ENCODE peak calls at places on chromosomes 12 and 14, in five cellular contexts. J is psoas muscle; K is CD8-positive, alpha-beta T cell; H is MM.1S; W is breast epithelium. G is an unnamed sample.

GRCh38 chr12:92059976-92060375 is 85.7 kb downstream of the BTG1 start:
- DNase-seq in J (no peak), K (no peak), H (peak; percentile 43), W (no peak), G (no peak)

GRCh38 chr12:15995801-15996200 is 84.7 kb downstream of the DERA start:
- DNase-seq in J (no peak), K (no peak), H (no peak), W (no peak), G (no peak)

GRCh38 chr14:20458031-20458789 is 3.0 kb downstream of the PIP4P1 start:
- DNase-seq in J (no peak), K (no peak), H (no peak), W (no peak), G (no peak)

GRCh38 chr12:50925342-50925651 is 27.0 kb upstream of the HIGD1C start:
- DNase-seq in J (no peak), K (peak; percentile 4), H (no peak), W (no peak), G (no peak)

GRCh38 chr12:46855760-46856159 is 30.0 kb upstream of the SLC38A4 start:
- DNase-seq in J (no peak), K (no peak), H (no peak), W (no peak), G (no peak)

GRCh38 chr12:123062682-123063426 is 82.4 kb downstream of the ARL6IP4 start:
- DNase-seq in J (peak; percentile 79), K (no peak), H (peak; percentile 59), W (peak; percentile 56), G (no peak)

GRCh38 chr12:69901141-69901900 is 76.3 kb downstream of the MYRFL start:
- DNase-seq in J (no peak), K (no peak), H (no peak), W (no peak), G (no peak)

GRCh38 chr12:65656904-65657351 is 167.4 kb upstream of the HMGA2 start:
- DNase-seq in J (no peak), K (no peak), H (no peak), W (no peak), G (no peak)

GRCh38 chr12:109710747-109711595 is 2.7 kb upstream of the FAM222A start:
- DNase-seq in J (no peak), K (no peak), H (no peak), W (no peak), G (no peak)

GRCh38 chr14:95314609-95315008 is 5.1 kb downstream of the CLMN start:
- DNase-seq in J (no peak), K (no peak), H (no peak), W (peak; percentile 70), G (no peak)
- H3K27ac ChIP-seq in J (no peak overlapping the region), K (no peak overlapping the region), H (no peak overlapping the region), W (peak overlapping the region; percentile 81), G (no peak overlapping the region)

GRCh38 chr14:72611506-72611905 is 282.4 kb downstream of the DPF3 start:
- DNase-seq in J (no peak), K (no peak), H (no peak), W (no peak), G (no peak)
- H3K4me1 ChIP-seq in J (peaks cover 49% of the 10 kb centered on the region), K (no peaks in the 10 kb centered on the region), H (no peaks in the 10 kb centered on the region), W (no peaks in the 10 kb centered on the region), G (no peaks in the 10 kb centered on the region)

GRCh38 chr12:124844411-124845397 is 19.0 kb downstream of the SCARB1 start:
- DNase-seq in J (no peak), K (no peak), H (no peak), W (no peak), G (no peak)

GRCh38 chr12:124841558-124841945 is 22.1 kb downstream of the SCARB1 start:
- DNase-seq in J (no peak), K (no peak), H (no peak), W (no peak), G (no peak)

GRCh38 chr12:124842800-124843510 is 20.7 kb downstream of the SCARB1 start:
- DNase-seq in J (no peak), K (no peak), H (no peak), W (no peak), G (no peak)

GRCh38 chr12:124837958-124838803 is 25.5 kb downstream of the SCARB1 start:
- DNase-seq in J (peak; percentile 93), K (no peak), H (no peak), W (peak; percentile 90), G (no peak)

DNA sequence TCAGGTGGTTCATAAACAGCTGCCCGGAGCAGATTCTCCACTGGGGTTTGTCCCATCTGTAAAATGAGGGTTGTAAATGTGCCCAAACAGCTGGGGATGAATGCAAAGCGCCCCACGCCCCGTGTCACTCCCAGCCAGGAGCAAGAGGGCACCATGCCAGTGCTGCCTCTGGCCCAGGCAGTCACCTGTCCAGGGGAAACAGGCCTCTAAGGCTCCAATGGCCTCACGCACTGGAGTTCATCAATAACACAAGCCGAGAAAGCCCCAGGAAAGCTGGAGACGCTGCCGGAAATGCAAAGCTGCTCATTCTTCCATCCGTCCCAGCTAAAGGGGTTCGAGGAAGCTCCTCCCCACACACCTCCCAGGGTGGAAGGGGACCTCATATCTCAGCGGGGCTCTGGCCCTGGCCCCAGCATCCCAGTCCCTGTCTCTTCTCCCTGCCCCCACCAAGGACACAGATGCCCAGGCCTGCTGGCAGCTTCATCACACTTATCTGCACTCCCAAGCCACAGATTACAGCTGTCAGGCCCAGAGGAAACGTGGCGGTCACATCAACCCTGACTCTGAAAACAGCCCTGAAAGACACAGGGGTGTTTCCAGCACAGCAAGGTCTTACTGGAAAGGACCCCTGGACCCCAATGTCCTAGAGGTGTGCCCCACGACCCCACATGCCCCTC is 21.5 kb downstream of the SCARB1 start:
- DNase-seq in J (no peak), K (no peak), H (no peak), W (no peak), G (no peak)
- H3K27ac ChIP-seq in J (no peak overlapping the region), K (no peak overlapping the region), H (no peak overlapping the region), W (peak overlapping the region; percentile 70), G (no peak overlapping the region)

DNA sequence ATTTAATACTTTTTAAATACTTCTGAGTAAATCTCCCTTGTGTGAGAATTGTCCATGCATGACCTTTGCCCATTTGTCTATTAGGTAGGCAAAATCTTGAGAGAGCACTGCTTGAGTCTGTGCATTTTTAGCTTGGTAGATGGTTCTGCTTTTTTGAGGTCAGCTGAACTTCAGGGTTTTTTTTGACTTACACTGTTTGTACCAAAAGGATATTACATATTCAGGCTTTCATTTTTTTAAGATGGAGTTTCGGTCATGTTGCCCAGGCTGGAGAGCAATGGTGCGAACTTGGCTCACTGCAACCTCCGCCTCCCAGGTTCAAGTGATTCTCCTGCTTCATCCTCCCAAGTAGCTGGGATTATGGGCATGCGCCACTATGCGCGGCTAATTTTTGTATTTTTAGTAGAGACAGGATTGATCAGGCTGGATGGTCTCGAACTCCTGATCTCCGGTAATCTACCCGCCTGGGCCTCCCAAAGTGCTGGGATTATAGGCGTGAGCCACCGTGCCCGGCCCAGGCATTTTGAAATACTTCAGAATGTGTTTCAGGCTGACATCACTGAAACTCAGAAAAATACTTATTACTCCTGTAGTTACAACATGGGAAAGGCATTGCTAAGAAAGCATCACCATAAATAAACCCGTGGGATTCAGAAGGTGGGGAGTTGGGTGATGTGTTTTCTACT is 11.1 kb downstream of the RASSF3 start:
- DNase-seq in J (no peak), K (no peak), H (no peak), W (no peak), G (no peak)
- H3K4me1 ChIP-seq in J (peaks cover 26% of the 10 kb centered on the region), K (peaks cover 62% of the 10 kb centered on the region), H (peaks cover 7% of the 10 kb centered on the region), W (no peaks in the 10 kb centered on the region), G (peaks cover 5% of the 10 kb centered on the region)

GRCh38 chr14:55306938-55307589 is 35.8 kb downstream of the FBXO34 start:
- DNase-seq in J (no peak), K (no peak), H (no peak), W (no peak), G (no peak)

GRCh38 chr14:55302367-55302766 is 31.1 kb downstream of the FBXO34 start:
- DNase-seq in J (no peak), K (no peak), H (no peak), W (no peak), G (no peak)

GRCh38 chr14:55301722-55302121 is 30.5 kb downstream of the FBXO34 start:
- DNase-seq in J (no peak), K (no peak), H (no peak), W (no peak), G (no peak)

GRCh38 chr14:55303646-55304277 is 32.5 kb downstream of the FBXO34 start:
- DNase-seq in J (no peak), K (no peak), H (no peak), W (no peak), G (no peak)

DNA sequence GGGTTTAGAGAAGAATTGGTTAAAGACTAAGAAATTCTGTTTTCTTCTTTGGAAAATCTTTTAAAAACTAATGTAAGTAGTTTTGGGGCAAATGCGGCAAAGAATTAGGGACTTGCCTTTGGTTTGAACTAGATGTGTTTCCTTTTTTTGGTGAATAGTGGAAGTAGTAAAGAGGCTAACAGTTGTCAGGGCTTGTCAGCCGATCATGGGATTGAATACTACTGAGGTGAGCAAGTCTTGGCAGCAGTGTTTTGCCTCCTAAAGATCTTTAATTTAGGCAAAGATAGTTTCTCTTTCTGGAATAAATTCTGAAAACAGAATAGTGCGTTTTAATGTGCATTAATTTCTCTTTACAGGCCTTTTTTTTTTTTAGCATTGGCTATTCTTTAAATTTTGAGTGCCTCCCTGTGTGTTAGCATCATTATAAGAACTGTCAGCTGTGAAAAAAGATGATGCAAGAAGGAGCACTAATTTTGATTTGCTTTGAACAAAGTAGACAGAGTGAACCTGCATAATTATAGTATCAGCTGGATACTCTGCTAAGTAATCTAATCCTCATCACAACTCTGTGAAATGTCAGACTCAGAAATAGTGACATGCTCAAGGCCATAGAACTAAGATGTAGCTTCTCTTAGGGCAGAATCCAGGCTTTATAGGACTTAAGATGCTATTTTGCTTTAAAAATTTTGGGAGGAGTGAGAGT is 31.7 kb downstream of the FBXO34 start:
- DNase-seq in J (no peak), K (no peak), H (no peak), W (no peak), G (no peak)
- H3K27ac ChIP-seq in J (peak overlapping the region; percentile 88), K (no peak overlapping the region), H (no peak overlapping the region), W (no peak overlapping the region), G (no peak overlapping the region)

GRCh38 chr12:53052419-53053222 is 2.8 kb downstream of the TNS2 start:
- DNase-seq in J (peak; percentile 97), K (no peak), H (no peak), W (peak; percentile 79), G (no peak)

GRCh38 chr12:53050426-53051057 is 677 bp downstream of the TNS2 start:
- DNase-seq in J (no peak), K (no peak), H (no peak), W (no peak), G (no peak)

GRCh38 chr12:53051058-53051880 is 1.4 kb downstream of the TNS2 start:
- DNase-seq in J (peak; percentile 95), K (no peak), H (no peak), W (peak; percentile 75), G (no peak)

GRCh38 chr12:53053223-53054111 is 3.6 kb downstream of the TNS2 start:
- DNase-seq in J (peak; percentile 77), K (peak; percentile 41), H (peak; percentile 73), W (peak; percentile 81), G (no peak)

DNA sequence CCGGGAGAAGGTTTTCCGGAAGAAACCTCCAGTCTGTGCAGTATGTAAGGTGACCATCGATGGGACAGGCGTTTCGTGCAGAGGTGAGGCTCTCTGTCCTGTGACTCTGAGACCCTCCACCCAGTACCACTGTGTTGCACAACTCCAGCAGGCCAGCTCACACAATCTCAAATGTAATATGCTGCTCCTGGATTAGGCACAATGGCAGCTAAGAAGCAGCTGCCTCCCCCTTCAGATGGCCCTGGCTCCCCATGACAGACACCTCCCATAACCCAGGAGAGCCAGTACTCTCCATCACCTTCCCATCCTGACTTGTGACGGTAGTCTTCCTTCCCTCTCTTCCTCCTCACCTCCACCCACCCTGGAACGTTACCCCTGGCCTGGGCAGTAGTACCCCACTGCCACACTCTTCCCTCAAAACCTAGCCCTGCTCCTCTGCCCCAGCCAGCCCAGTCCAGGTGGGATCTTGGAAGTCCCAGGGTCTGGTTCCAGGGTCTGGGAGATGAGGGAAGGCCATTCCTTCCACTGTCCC is 2.1 kb downstream of the TNS2 start:
- DNase-seq in J (peak; percentile 69), K (no peak), H (no peak), W (peak; percentile 20), G (no peak)
- H3K4me1 ChIP-seq in J (peaks cover 62% of the 10 kb centered on the region), K (peaks cover 7% of the 10 kb centered on the region), H (peaks cover 5% of the 10 kb centered on the region), W (peaks cover 17% of the 10 kb centered on the region), G (peaks cover 26% of the 10 kb centered on the region)

GRCh38 chr14:102236026-102236425 is 68.9 kb downstream of the MOK start:
- DNase-seq in J (no peak), K (no peak), H (no peak), W (no peak), G (no peak)
- H3K27ac ChIP-seq in J (no peak overlapping the region), K (no peak overlapping the region), H (no peak overlapping the region), W (no peak overlapping the region), G (no peak overlapping the region)